ENCODE peak calls at places on chromosomes 16 and 17, in four cellular contexts. X is AML-193, A is AG09319, O is RPMI7951. T is an unnamed sample.

GRCh38 chr16:51119576-51120288 is 31.3 kb downstream of the SALL1 start:
- DNase-seq in X (no peak), A (no peak), O (no peak), T (no peak)

GRCh38 chr17:76371656-76372628 is 12.5 kb upstream of the SPHK1 start:
- DNase-seq in X (no peak), A (peak), O (peak), T (peak)

GRCh38 chr17:28335959-28336871 is 654 bp downstream of the TNFAIP1 start:
- DNase-seq in X (no peak), A (peak), O (peak), T (peak)

GRCh38 chr16:58011652-58012051 is 10.4 kb downstream of the USB1 start:
- DNase-seq in X (no peak), A (no peak), O (peak), T (peak)

GRCh38 chr17:75130059-75130631 is 1.4 kb downstream of the NT5C start:
- DNase-seq in X (no peak), A (no peak), O (no peak), T (no peak)

GRCh38 chr16:83680980-83681379 is 126.8 kb upstream of the HSBP1 start:
- DNase-seq in X (no peak), A (no peak), O (no peak), T (no peak)

GRCh38 chr16:58499615-58500328 is at the start of gene NDRG4:
- DNase-seq in X (no peak), A (peak), O (peak), T (peak)

GRCh38 chr17:82830249-82830661 is 9.6 kb downstream of the ZNF750 start:
- DNase-seq in X (no peak), A (no peak), O (no peak), T (no peak)

GRCh38 chr17:68057531-68057952 is 22.0 kb downstream of the KPNA2 start:
- DNase-seq in X (peak), A (no peak), O (peak), T (peak)

GRCh38 chr16:14289692-14290340 is 218.7 kb downstream of the MRTFB start:
- DNase-seq in X (peak), A (no peak), O (no peak), T (no peak)

GRCh38 chr16:57039148-57039812 is 49.9 kb downstream of the NLRC5 start:
- DNase-seq in X (peak), A (peak), O (peak), T (peak)

GRCh38 chr17:2212328-2212981 is 91.1 kb downstream of the SMG6 start:
- DNase-seq in X (no peak), A (peak), O (peak), T (peak)

GRCh38 chr16:64174327-64174726 is 947.5 kb downstream of the CDH11 start:
- DNase-seq in X (no peak), A (no peak), O (peak), T (peak)

GRCh38 chr17:4199818-4200402 is 56.9 kb downstream of the CYB5D2 start:
- DNase-seq in X (peak), A (no peak), O (peak), T (peak)

GRCh38 chr16:54628796-54629625 is 301.7 kb upstream of the IRX5 start:
- DNase-seq in X (no peak), A (no peak), O (no peak), T (no peak)

GRCh38 chr17:57350266-57350665 is 93.9 kb downstream of the MSI2 start:
- DNase-seq in X (no peak), A (peak), O (no peak), T (no peak)

GRCh38 chr17:59888145-59888750 is 4.5 kb downstream of the TUBD1 start:
- DNase-seq in X (no peak), A (no peak), O (no peak), T (no peak)

GRCh38 chr16:57846078-57846697 is 43.9 kb upstream of the KIFC3 start:
- DNase-seq in X (no peak), A (no peak), O (no peak), T (no peak)

GRCh38 chr16:66544358-66544757 is 5.6 kb downstream of the TK2 start:
- DNase-seq in X (no peak), A (no peak), O (no peak), T (no peak)

GRCh38 chr17:74749262-74750038 is 1.0 kb downstream of the NHERF1 start:
- DNase-seq in X (no peak), A (no peak), O (no peak), T (peak)

GRCh38 chr17:79808763-79809529 is 12.1 kb upstream of the CBX8 start:
- DNase-seq in X (peak), A (no peak), O (no peak), T (no peak)

GRCh38 chr17:8287651-8288335 is 677 bp upstream of the RANGRF start:
- DNase-seq in X (no peak), A (no peak), O (no peak), T (no peak)

GRCh38 chr16:3458278-3458851 is 14.9 kb downstream of the NAA60 start:
- DNase-seq in X (no peak), A (no peak), O (peak), T (peak)

GRCh38 chr17:77834170-77835115 is 124.1 kb upstream of the TNRC6C start:
- DNase-seq in X (peak), A (no peak), O (peak), T (peak)

GRCh38 chr16:56916571-56917403 is 15.2 kb upstream of the HERPUD1 start:
- DNase-seq in X (no peak), A (no peak), O (no peak), T (no peak)

GRCh38 chr16:83272843-83273242 is 534.9 kb upstream of the HSBP1 start:
- DNase-seq in X (no peak), A (no peak), O (no peak), T (no peak)

GRCh38 chr16:83449861-83450260 is 357.9 kb upstream of the HSBP1 start:
- DNase-seq in X (no peak), A (no peak), O (no peak), T (no peak)

GRCh38 chr16:66326995-66327513 is 39.4 kb upstream of the CDH5 start:
- DNase-seq in X (no peak), A (no peak), O (no peak), T (no peak)

GRCh38 chr17:38453951-38454421 is 25.7 kb downstream of the ARHGAP23 start:
- DNase-seq in X (no peak), A (no peak), O (peak), T (peak)

GRCh38 chr17:2050246-2050866 is 4.5 kb upstream of the HIC1 start:
- DNase-seq in X (no peak), A (no peak), O (peak), T (peak)